ENCODE peak calls at places on chromosomes 12 and 14, in seven cellular contexts. W, H, P, A, S, R and B are unnamed samples.

GRCh38 chr12:106918746-106919145 is 37.0 kb upstream of the TMEM263 start:
- DNase-seq in A (no peak), S (no peak), W (no peak), R (no peak), H (no peak), P (no peak), B (no peak)

GRCh38 chr12:76311796-76312195 is 36.4 kb downstream of the BBS10 start:
- DNase-seq in S (no peak), A (no peak), R (no peak), P (no peak), W (no peak), H (no peak), B (no peak)

GRCh38 chr14:50018236-50019210 is 97.8 kb downstream of the VCPKMT start:
- DNase-seq in S (peak), P (no peak), H (no peak), A (no peak), W (no peak), R (peak), B (peak)

GRCh38 chr12:12744556-12745305 is 27.6 kb downstream of the CDKN1B start:
- DNase-seq in R (no peak), S (no peak), P (no peak), A (no peak), W (no peak), H (no peak), B (peak)

GRCh38 chr14:55581011-55581806 is 1.2 kb downstream of the KTN1 start:
- DNase-seq in W (peak), P (peak), R (peak), A (peak), H (no peak), S (peak), B (peak)

GRCh38 chr14:32938719-32939253 is at the start of gene NPAS3:
- DNase-seq in A (no peak), S (no peak), R (no peak), H (no peak), W (no peak), P (no peak), B (no peak)

GRCh38 chr12:108671110-108671509 is 37.4 kb upstream of the SELPLG start:
- DNase-seq in W (no peak), P (no peak), A (no peak), R (no peak), S (no peak), H (no peak), B (no peak)

GRCh38 chr14:31060253-31060875 is 34.2 kb upstream of the STRN3 start:
- DNase-seq in H (no peak), A (no peak), W (no peak), P (no peak), R (no peak), S (no peak), B (no peak)

GRCh38 chr14:23306113-23306411 is 571 bp upstream of the BCL2L2 start:
- DNase-seq in R (no peak), P (no peak), A (no peak), W (no peak), S (no peak), H (no peak), B (no peak)

GRCh38 chr12:115251727-115252126 is 567.8 kb upstream of the TBX3 start:
- DNase-seq in W (no peak), H (no peak), R (no peak), P (no peak), A (no peak), S (no peak), B (no peak)

GRCh38 chr12:49496417-49497360 is 42.1 kb upstream of the KCNH3 start:
- DNase-seq in S (no peak), A (no peak), W (no peak), P (no peak), H (no peak), R (no peak), B (no peak)

GRCh38 chr12:49489154-49489553 is 49.7 kb upstream of the KCNH3 start:
- DNase-seq in W (no peak), S (no peak), R (no peak), H (no peak), A (no peak), P (no peak), B (no peak)

GRCh38 chr12:49487605-49488004 is 51.2 kb upstream of the KCNH3 start:
- DNase-seq in A (no peak), S (no peak), R (no peak), P (no peak), H (no peak), W (no peak), B (no peak)

GRCh38 chr12:49489720-49490119 is 49.1 kb upstream of the KCNH3 start:
- DNase-seq in P (no peak), H (no peak), W (no peak), A (no peak), S (no peak), R (no peak), B (no peak)

GRCh38 chr12:49491823-49492222 is 47.0 kb upstream of the KCNH3 start:
- DNase-seq in R (no peak), A (no peak), W (no peak), S (no peak), H (no peak), P (no peak), B (no peak)
- TF ChIP-seq EP300 in R (no peak), A (no peak), W (no peak), S (no peak), H (no peak), P (no peak), B (no peak)

DNA sequence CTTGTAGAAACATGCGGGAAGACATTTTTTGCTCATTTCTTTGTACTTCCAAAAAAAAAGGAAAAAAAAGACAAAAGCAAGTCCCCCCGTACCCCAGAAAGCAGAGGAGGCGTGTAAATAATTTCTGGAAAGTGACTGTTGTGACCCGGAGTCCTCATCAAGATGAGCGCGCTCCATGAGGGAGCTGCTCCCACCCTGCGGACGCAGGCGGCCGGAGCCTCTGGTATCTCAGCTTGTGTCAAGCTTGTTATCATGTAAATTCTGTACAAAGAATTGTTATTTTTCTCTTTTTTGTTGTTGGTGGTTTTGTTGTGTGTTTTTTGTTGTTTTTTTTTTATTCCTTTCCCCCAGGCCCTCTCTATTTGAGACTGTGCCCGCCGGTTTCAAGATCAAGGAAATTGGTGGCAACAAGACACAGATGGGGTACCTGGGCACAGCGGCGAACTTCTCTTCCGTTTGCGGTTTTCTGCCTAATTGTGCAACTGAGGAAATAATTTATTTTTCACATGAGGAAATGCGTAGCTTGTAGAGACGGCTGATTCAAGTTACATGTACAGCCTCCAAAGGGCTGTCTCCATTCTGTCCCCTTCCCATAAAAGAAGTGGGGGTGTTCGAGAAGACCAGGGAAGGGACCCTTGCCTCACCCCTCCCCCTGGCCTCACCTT is 27.0 kb downstream of the HPD start:
- DNase-seq in H (no peak), W (no peak), S (no peak), A (no peak), R (no peak), P (no peak), B (no peak)
- H3K4me3 ChIP-seq in H (no peak), W (no peak), S (no peak), A (no peak), R (no peak), P (no peak), B (no peak)

DNA sequence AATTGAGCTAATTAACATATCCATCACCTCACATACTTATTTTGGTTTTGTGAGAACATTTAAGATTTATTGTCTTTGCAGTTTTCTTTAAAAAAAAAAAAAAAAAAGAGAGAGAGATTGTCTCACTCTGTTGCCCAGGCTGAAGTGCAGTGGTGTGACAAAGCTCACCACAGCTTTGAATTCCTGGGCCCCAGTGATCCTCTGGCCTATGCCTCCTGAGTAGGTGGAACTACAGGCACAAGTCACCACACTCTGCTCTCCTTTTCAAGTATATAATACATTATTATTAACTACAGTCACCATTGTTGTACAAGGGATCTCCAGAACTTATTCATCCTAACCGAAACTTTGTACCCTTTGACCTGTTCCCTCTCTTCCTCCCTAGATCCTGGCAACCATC is 64.0 kb downstream of the NUMB start:
- DNase-seq in S (no peak), A (no peak), P (no peak), W (no peak), H (no peak), R (no peak), B (no peak)
- TF ChIP-seq EP300 in S (no peak), A (no peak), P (no peak), W (no peak), H (no peak), R (no peak), B (no peak)

GRCh38 chr14:29217813-29218450 is 451.3 kb downstream of the FOXG1 start:
- DNase-seq in W (no peak), R (no peak), P (no peak), A (no peak), S (no peak), H (no peak), B (no peak)

GRCh38 chr14:29220077-29220476 is 453.5 kb downstream of the FOXG1 start:
- DNase-seq in A (no peak), H (no peak), P (no peak), R (no peak), W (no peak), S (no peak), B (no peak)

GRCh38 chr14:29227631-29228030 is 461.0 kb downstream of the FOXG1 start:
- DNase-seq in P (no peak), A (no peak), H (no peak), W (no peak), R (no peak), S (no peak), B (no peak)

GRCh38 chr14:29216774-29217232 is 450.2 kb downstream of the FOXG1 start:
- DNase-seq in H (no peak), S (no peak), A (no peak), W (no peak), R (no peak), P (no peak), B (no peak)

GRCh38 chr14:29222671-29223268 is 456.2 kb downstream of the FOXG1 start:
- DNase-seq in P (no peak), S (no peak), W (no peak), H (no peak), R (no peak), A (peak), B (no peak)
- H3K4me3 ChIP-seq in P (no peak), S (no peak), W (no peak), H (no peak), R (no peak), A (no peak), B (no peak)

DNA sequence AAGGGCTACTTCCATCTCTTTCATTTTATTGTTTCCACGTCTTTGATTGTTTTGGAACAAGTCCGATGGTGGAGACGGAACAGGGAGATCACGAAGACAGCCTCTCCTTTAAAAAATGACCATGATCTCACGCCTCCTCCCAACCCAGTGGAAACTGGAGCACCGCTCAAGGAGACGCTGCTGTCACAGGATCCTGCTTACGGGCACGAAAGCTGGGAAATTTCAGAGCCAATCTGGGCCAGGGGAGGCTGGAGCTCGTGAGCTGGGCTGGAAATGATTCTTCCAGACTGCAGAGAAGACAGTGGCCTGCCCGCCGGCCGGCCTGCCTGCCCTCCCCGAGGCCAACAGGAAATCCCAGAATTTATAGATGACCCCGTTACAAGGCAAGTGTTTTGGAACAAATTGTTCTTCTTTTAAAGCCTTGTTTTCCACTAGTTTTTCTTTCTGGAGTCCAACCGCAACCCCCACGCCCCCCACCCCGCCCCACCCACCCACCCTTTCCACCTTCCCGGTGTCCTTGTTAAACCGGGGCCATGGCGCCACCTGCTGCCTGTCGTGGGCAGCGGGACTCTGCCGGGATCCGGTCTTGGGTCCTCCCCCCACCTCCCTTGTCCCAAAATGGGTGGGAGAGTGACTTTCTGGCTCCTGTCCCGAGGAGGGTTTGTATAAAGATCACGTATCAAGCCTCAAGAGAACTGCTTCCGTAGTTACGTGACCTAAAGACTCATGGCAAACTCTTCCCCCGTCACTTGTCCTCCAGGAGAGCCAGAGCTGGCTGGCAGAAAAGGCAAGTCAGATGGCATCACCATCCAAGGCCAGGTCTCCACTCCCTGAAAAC is 40.3 kb downstream of the MAP1LC3B2 start:
- DNase-seq in H (peak), A (peak), W (peak), S (peak), R (peak), P (peak), B (peak)
- TF ChIP-seq EP300 in H (no peak), A (peak), W (no peak), S (no peak), R (no peak), P (no peak), B (peak)